ENCODE peak calls at places on chromosomes 12 and 14, in five cellular contexts. P is IMR-90, Q is uterus, D is thyroid gland, F is right lobe of liver. N is an unnamed sample.

GRCh38 chr14:92439551-92440344 is 73.8 kb upstream of the RIN3 start:
- DNase-seq in P (no peak), Q (no peak), D (no peak), F (no peak), N (no peak)

GRCh38 chr12:508795-509194 is 49.1 kb downstream of the B4GALNT3 start:
- DNase-seq in P (no peak), Q (no peak), D (peak; percentile 61), F (no peak), N (no peak)

GRCh38 chr12:88181881-88182280 is 39.8 kb downstream of the TMTC3 start:
- DNase-seq in P (no peak), Q (no peak), D (no peak), F (no peak), N (no peak)

GRCh38 chr14:64801800-64802199 is 77.9 kb downstream of the SPTB start:
- DNase-seq in P (peak; percentile 17), Q (no peak), D (no peak), F (no peak), N (peak; percentile 20)

GRCh38 chr12:123041811-123042655 is 61.6 kb downstream of the ARL6IP4 start:
- DNase-seq in P (peak; percentile 98), Q (peak; percentile 32), D (no peak), F (no peak), N (peak; percentile 73)

GRCh38 chr14:51401272-51401671 is 161.2 kb downstream of the TMX1 start:
- DNase-seq in P (no peak), Q (no peak), D (no peak), F (no peak), N (no peak)

GRCh38 chr12:30867415-30867814 is 59.1 kb upstream of the TSPAN11 start:
- DNase-seq in P (no peak), Q (no peak), D (no peak), F (no peak), N (no peak)

GRCh38 chr12:2163172-2163927 is 110.6 kb downstream of the CACNA1C start:
- DNase-seq in P (peak; percentile 98), Q (peak; percentile 92), D (peak; percentile 39), F (peak; percentile 64), N (peak; percentile 85)

GRCh38 chr12:116959845-116960514 is 49.2 kb downstream of the FBXW8 start:
- DNase-seq in P (no peak), Q (no peak), D (no peak), F (no peak), N (no peak)

GRCh38 chr12:1670815-1671268 is 20.0 kb upstream of the ADIPOR2 start:
- DNase-seq in P (no peak), Q (no peak), D (no peak), F (no peak), N (no peak)

GRCh38 chr12:27333311-27334009 is 824 bp downstream of the BMAL2 start:
- DNase-seq in P (no peak), Q (no peak), D (peak; percentile 3), F (peak; percentile 63), N (peak; percentile 34)

GRCh38 chr12:115934046-115934445 is 343.4 kb downstream of the MED13L start:
- DNase-seq in P (no peak), Q (no peak), D (no peak), F (no peak), N (peak; percentile 32)

GRCh38 chr12:53191096-53191884 is 10.6 kb upstream of the CSAD start:
- DNase-seq in P (no peak), Q (no peak), D (no peak), F (no peak), N (no peak)

GRCh38 chr12:53193953-53194716 is 12.9 kb downstream of the ITGB7 start:
- DNase-seq in P (no peak), Q (no peak), D (no peak), F (no peak), N (no peak)

GRCh38 chr12:53192531-53193021 is 11.9 kb upstream of the CSAD start:
- DNase-seq in P (no peak), Q (no peak), D (no peak), F (no peak), N (no peak)

GRCh38 chr12:53191885-53192530 is 11.3 kb upstream of the CSAD start:
- DNase-seq in P (no peak), Q (no peak), D (no peak), F (no peak), N (no peak)

DNA sequence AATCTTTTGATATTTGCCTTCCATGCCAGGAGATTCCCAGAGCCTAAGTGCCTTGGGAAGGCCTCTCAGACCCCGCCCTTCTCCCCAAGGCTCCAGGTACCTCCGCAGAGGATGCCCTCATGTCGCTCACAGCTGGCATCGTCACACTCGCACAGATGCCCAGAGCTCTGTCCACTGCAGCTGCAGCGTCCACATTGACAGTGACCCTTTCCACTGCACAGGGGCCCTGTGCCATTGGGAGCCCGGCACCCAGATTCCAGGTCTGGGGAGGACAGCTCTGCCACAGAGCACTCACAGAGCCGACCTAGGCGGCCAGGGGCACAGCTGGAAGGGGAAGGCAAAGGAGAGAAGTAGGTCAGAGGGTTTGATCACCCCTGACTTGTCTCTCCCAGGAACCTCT is 12.3 kb upstream of the CSAD start:
- DNase-seq in P (no peak), Q (no peak), D (no peak), F (no peak), N (no peak)
- TF ChIP-seq POLR2A in P (no peak), Q (no peak), D (no peak), F (no peak), N (no peak)

DNA sequence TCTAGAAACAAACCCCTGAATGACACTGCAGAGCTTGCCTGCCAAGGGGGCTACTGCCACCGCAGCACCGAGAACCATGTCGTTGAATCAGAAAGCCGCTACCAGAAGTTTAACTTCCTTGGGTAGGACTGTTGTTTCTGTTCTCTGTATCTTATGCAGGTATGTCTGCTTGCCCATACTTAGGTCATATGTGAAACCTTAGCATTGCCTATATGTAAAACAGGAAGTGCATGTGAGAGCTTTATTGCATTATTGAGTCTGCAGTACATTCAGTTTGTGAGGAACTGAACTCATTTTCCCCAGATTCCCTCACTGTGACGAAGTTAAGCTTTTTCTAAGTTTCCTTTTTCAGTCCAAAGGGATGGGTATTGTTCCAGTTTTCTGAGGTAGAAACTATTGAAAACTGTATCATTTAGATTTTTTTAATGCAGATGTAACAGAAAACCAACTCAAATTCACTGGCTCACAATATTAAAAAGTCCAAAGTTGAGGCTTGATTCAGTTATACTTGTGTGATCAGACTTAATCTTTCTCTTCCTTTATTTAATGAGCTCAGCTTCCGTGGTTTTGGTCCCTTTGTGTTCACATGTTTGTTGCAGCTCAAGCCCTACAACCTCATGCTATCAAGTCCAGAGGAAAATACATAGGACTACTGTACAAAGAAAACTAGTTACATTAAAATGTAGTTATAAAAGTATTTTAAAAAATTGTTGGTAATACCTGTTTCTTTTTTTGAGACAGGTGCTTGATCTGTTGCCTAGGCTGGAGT is 6.9 kb downstream of the FBXO34 start:
- DNase-seq in P (no peak), Q (no peak), D (no peak), F (no peak), N (no peak)
- H3K4me3 ChIP-seq in P (no peak overlapping the region), Q (no peak overlapping the region), D (no peak overlapping the region), F (no peak overlapping the region), N (no peak overlapping the region)

GRCh38 chr12:109113661-109114321 is 2.6 kb upstream of the ACACB start:
- DNase-seq in P (no peak), Q (no peak), D (peak; percentile 24), F (no peak), N (no peak)
- H3K27ac ChIP-seq in P (no peak overlapping the region), Q (peak overlapping the region; percentile 93), D (peak overlapping the region; percentile 98), F (peak overlapping the region; percentile 84), N (peak overlapping the region; percentile 89)

GRCh38 chr12:121399391-121400331 is at the start of gene RNF34:
- DNase-seq in P (peak; percentile 97), Q (peak; percentile 98), D (peak; percentile 99), F (peak; percentile 100), N (peak; percentile 99)

GRCh38 chr12:121397521-121397920 is 2.4 kb upstream of the RNF34 start:
- DNase-seq in P (no peak), Q (no peak), D (no peak), F (no peak), N (no peak)

GRCh38 chr12:121404734-121405133 is 4.8 kb downstream of the RNF34 start:
- DNase-seq in P (no peak), Q (no peak), D (peak; percentile 50), F (no peak), N (peak; percentile 28)

GRCh38 chr12:121403721-121404120 is 3.8 kb downstream of the RNF34 start:
- DNase-seq in P (no peak), Q (no peak), D (no peak), F (no peak), N (no peak)

GRCh38 chr12:121400332-121401139 is 618 bp downstream of the RNF34 start:
- DNase-seq in P (peak; percentile 47), Q (peak; percentile 33), D (peak; percentile 41), F (no peak), N (peak; percentile 58)
- TF ChIP-seq POLR2A in P (no peak), Q (no peak), D (no peak), F (no peak), N (no peak)

DNA sequence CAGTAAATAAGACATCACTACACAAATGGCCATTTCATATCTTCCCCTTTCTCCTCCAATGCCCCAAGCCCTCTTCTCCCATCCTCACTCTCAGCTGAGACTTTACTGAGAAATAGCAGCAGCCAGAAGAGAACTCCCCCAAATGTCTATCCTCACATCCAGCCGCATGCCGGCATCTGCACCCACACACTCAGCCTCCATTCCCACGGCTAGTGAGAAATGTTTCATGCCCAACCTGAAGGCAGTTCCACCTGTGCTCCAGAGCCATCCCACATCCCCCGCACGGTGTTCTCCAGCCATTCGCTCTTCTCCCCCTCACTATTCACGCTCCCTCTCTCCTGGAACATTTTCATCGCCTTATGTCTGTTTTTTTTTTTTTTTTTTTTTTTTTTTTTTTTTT is 208.7 kb upstream of the DIO3 start:
- DNase-seq in P (no peak), Q (peak; percentile 11), D (no peak), F (no peak), N (no peak)
- H3K4me3 ChIP-seq in P (no peak overlapping the region), Q (no peak overlapping the region), D (no peak overlapping the region), F (no peak overlapping the region), N (no peak overlapping the region)

DNA sequence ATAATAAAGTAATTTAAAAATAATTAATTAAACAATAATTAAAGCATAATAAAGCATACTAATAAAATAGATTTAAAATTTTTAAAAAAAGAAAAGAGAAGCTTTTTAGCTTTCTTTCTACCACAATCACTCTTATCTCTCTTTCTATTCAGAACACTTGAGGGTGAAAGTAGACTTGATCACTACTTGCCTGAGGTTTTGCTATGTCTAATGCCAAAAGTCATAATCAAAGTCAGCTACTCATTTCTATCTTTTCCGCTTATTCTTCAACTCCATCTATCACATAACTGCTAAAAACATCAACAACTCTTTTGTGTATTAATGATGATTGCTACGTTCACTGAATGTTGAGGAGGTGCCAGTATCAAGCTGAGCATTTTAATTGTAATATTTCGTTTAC is 202.0 kb upstream of the KRR1 start:
- DNase-seq in P (no peak), Q (no peak), D (no peak), F (no peak), N (no peak)
- H3K27ac ChIP-seq in P (no peak overlapping the region), Q (no peak overlapping the region), D (no peak overlapping the region), F (no peak overlapping the region), N (no peak overlapping the region)

DNA sequence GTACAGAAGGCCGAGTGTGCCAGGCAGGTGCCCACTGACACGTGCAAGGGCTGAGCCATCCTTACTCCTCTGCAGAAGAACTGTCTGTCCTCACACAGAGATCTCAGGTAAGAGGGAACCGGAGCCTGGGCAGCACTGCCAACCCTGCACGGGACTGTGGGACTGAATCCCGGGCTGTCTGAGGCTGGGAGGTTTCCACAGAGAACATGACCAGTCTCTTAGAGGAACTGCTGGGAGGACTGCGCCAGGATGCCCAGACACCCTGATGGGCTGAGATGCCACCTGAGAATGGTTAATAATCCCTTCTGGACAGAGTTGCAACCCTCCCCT is 302.9 kb upstream of the SFSWAP start:
- DNase-seq in P (no peak), Q (no peak), D (no peak), F (no peak), N (no peak)
- TF ChIP-seq POLR2A in P (no peak), Q (no peak), D (no peak), F (no peak), N (no peak)